ENCODE peak calls at places on chromosome 10, in six cellular contexts. R, N, S, D, A and B are unnamed samples.

GRCh38 chr10:102231357-102232318 is 5.5 kb downstream of the ELOVL3 start:
- DNase-seq in R (peak; percentile 31), S (peak; percentile 40), A (no peak), N (peak; percentile 77), D (no peak), B (no peak)

GRCh38 chr10:76125900-76126299 is 694.5 kb downstream of the LRMDA start:
- DNase-seq in S (no peak), D (peak; percentile 29), A (no peak), R (no peak), N (no peak), B (peak; percentile 14)

GRCh38 chr10:28946479-28946878 is 269.2 kb downstream of the BAMBI start:
- DNase-seq in A (peak; percentile 79), N (no peak), D (peak; percentile 89), R (peak; percentile 65), S (no peak), B (peak; percentile 86)

GRCh38 chr10:110456046-110456445 is 41.7 kb upstream of the DUSP5 start:
- DNase-seq in N (no peak), D (no peak), A (no peak), R (no peak), S (no peak), B (no peak)

GRCh38 chr10:86162696-86163400 is 203.7 kb downstream of the GRID1 start:
- DNase-seq in D (no peak), N (no peak), S (no peak), R (no peak), A (no peak), B (no peak)

GRCh38 chr10:87093461-87094372 is 926 bp downstream of the GLUD1 start:
- DNase-seq in D (peak; percentile 43), R (peak; percentile 68), A (peak; percentile 22), S (no peak), N (peak; percentile 63), B (peak; percentile 18)

GRCh38 chr10:76049581-76050290 is 618.3 kb downstream of the LRMDA start:
- DNase-seq in N (no peak), D (peak; percentile 9), S (no peak), A (no peak), R (peak; percentile 64), B (no peak)

GRCh38 chr10:89644967-89645741 is at the start of gene PANK1:
- DNase-seq in S (peak; percentile 31), D (peak; percentile 83), N (peak; percentile 86), A (peak; percentile 74), R (peak; percentile 93), B (peak; percentile 74)

GRCh38 chr10:101106351-101106750 is 24.7 kb upstream of the TLX1 start:
- DNase-seq in N (no peak), A (no peak), D (no peak), S (no peak), R (no peak), B (no peak)

GRCh38 chr10:11719496-11719895 is 22.7 kb upstream of the ECHDC3 start:
- DNase-seq in D (no peak), N (no peak), S (no peak), A (no peak), R (no peak), B (no peak)

GRCh38 chr10:124849111-124849773 is 47.6 kb downstream of the ABRAXAS2 start:
- DNase-seq in A (no peak), R (no peak), S (no peak), N (peak; percentile 34), D (no peak), B (no peak)

GRCh38 chr10:101708073-101708472 is 13.1 kb upstream of the FBXW4 start:
- DNase-seq in A (no peak), R (no peak), D (no peak), S (no peak), N (no peak), B (peak; percentile 6)

GRCh38 chr10:130481076-130481930 is 345.1 kb downstream of the GLRX3 start:
- DNase-seq in S (no peak), A (no peak), D (no peak), R (no peak), N (no peak), B (no peak)

GRCh38 chr10:1056326-1057105 is at the start of gene WDR37:
- DNase-seq in A (peak; percentile 90), N (peak; percentile 93), S (no peak), R (peak; percentile 93), D (peak; percentile 90), B (peak; percentile 87)

GRCh38 chr10:24008164-24009066 is 200.5 kb upstream of the KIAA1217 start:
- DNase-seq in D (peak; percentile 98), N (no peak), A (no peak), S (no peak), R (no peak), B (peak; percentile 98)

GRCh38 chr10:129799942-129800341 is 164.1 kb downstream of the EBF3 start:
- DNase-seq in D (no peak), R (no peak), S (no peak), A (no peak), N (no peak), B (no peak)

GRCh38 chr10:9992656-9993055 is 1025.0 kb upstream of the CELF2 start:
- DNase-seq in R (no peak), S (no peak), A (no peak), D (no peak), N (no peak), B (no peak)

GRCh38 chr10:35194906-35195305 is 68.3 kb downstream of the CREM start:
- DNase-seq in D (peak; percentile 73), N (peak; percentile 68), R (peak; percentile 63), A (peak; percentile 91), S (peak; percentile 18), B (peak; percentile 79)

GRCh38 chr10:32377458-32378370 is 30.8 kb upstream of the EPC1 start:
- DNase-seq in A (peak; percentile 45), S (peak; percentile 10), D (peak; percentile 51), N (peak; percentile 92), R (peak; percentile 74), B (peak; percentile 35)

GRCh38 chr10:31319602-31320178 is 674 bp downstream of the ZEB1 start:
- DNase-seq in R (peak; percentile 41), D (no peak), N (no peak), S (no peak), A (no peak), B (no peak)

GRCh38 chr10:117439243-117439912 is 64.1 kb upstream of the PDZD8 start:
- DNase-seq in R (no peak), A (peak; percentile 13), D (peak; percentile 91), S (no peak), N (no peak), B (peak; percentile 88)

GRCh38 chr10:71502851-71503250 is 106.1 kb downstream of the CDH23 start:
- DNase-seq in D (no peak), R (no peak), A (no peak), N (no peak), S (no peak), B (no peak)

GRCh38 chr10:126969310-126969709 is 64.1 kb downstream of the DOCK1 start:
- DNase-seq in A (no peak), D (no peak), R (no peak), N (no peak), S (peak; percentile 8), B (no peak)

GRCh38 chr10:57294698-57295097 is 933.6 kb upstream of the ZWINT start:
- DNase-seq in N (no peak), A (no peak), R (no peak), S (no peak), D (no peak), B (no peak)

GRCh38 chr10:11887381-11888227 is 64.4 kb downstream of the PROSER2 start:
- DNase-seq in S (no peak), A (no peak), R (no peak), D (no peak), N (no peak), B (no peak)

GRCh38 chr10:17409170-17409733 is 45.1 kb downstream of the ST8SIA6 start:
- DNase-seq in D (no peak), N (peak; percentile 57), A (peak; percentile 5), S (no peak), R (peak; percentile 43), B (no peak)

GRCh38 chr10:85826377-85826776 is 540.2 kb downstream of the GRID1 start:
- DNase-seq in S (no peak), R (no peak), A (no peak), D (no peak), N (no peak), B (no peak)

DNA sequence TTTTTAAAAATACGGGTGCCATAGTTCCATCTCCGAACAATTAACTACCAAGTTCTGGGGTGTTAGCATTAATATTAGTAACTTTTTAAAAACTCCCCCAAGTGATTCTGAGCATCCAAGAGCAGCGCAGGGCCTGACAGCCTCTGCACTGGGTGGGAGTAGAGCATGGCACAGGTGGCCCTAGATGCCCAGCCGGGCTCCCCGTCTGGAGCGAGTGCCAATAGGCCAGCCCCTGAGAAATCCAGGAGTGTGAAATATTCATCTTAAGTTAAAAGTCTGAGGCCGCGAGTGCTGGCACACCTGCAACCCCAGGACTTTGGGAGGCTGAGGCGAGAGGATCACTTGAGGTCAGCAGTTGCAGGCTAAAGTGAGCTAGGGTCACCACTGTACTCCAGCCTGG is 16.2 kb downstream of the FAM107B start:
- DNase-seq in R (no peak), N (no peak), S (no peak), A (no peak), D (no peak), B (no peak)
- H3K9ac ChIP-seq in R (no peak overlapping the region), N (no peak overlapping the region), S (no peak overlapping the region), A (no peak overlapping the region), D (no peak overlapping the region), B (no peak overlapping the region)

GRCh38 chr10:38605153-38605661 is 511.1 kb downstream of the ZNF37A start:
- DNase-seq in R (no peak), S (no peak), N (no peak), A (no peak), D (no peak), B (no peak)
- H3K9me3 ChIP-seq in R (no peaks in the 10 kb centered on the region), S (no peaks in the 10 kb centered on the region), N (no peaks in the 10 kb centered on the region), A (peaks cover 17% of the 10 kb centered on the region), D (no peaks in the 10 kb centered on the region), B (no peaks in the 10 kb centered on the region)

DNA sequence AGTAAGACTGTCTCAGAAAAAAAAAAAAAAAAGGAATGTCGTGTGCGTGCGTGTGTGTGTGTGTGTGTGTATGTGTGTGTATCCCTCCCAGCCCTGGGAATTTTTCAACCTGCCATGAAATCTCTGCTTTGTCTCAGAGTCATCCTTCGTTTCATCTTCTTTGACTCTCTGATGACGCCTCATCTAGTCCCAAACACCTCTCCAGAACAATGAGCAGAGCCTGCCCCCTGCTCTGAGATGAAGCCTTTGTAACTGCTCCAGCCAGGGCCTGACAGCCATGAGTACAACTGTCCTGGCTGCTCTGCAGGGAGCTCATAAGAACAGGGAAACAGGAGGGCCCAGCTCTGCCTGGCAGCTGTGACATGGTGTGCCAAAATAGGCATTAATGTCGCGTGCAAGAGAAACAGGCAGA is 149.5 kb downstream of the FAM107B start:
- DNase-seq in A (no peak), R (no peak), S (no peak), D (no peak), N (no peak), B (no peak)
- H3K9ac ChIP-seq in A (no peak overlapping the region), R (no peak overlapping the region), S (no peak overlapping the region), D (no peak overlapping the region), N (no peak overlapping the region), B (no peak overlapping the region)

DNA sequence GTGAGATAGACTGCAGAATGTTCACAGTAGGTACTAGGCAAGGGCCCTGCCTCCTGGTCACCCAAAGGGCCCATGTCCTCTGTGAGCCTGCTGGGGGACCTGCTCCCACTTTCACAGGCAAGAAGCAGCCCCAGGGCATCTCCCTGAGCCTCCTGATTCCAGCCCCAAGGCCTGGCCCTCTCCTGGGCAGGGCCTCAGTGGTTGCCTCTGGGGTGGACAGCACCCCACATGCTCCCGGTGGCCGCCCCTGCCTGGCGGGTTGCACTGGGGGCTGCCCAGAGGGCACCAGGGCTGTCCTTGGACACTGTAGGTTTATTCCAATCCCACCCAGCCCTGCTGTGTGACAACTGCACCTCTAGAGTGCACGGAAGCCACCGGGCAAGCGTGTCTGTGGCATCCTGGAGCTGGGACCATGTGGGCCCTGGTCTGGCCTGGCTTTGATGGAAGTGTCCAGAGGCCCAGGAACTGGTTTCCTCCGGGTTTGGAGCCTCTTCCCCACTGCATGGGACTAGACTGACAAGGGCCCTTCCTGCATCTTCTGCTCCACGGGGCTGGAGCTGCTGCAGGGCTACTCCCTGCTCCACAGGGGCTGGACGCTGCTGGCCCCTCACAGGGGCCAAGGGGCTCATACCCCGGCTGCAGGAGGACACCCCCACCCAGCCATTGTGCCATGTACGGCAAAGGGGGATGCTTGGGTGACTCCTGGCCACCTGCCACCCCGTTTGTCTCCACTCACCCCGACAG is 25.0 kb upstream of the SYCE1 start:
- DNase-seq in S (no peak), D (no peak), N (no peak), R (no peak), A (no peak), B (no peak)
- H3K9me3 ChIP-seq in S (no peaks in the 10 kb centered on the region), D (no peaks in the 10 kb centered on the region), N (no peaks in the 10 kb centered on the region), R (no peaks in the 10 kb centered on the region), A (peaks cover 2% of the 10 kb centered on the region), B (no peaks in the 10 kb centered on the region)